ENCODE peak calls at places on chromosomes 4 and X, in nine cellular contexts. W is dorsolateral prefrontal cortex, F is psoas muscle, U is OCI-LY7, T is AG04450, I is heart right ventricle, G is mammary epithelial cell, D is stomach, C is fibroblast of lung. Z is an unnamed sample.

GRCh38 chr4:30837131-30837539 is 117.0 kb downstream of the PCDH7 start:
- DNase-seq in W (no peak), I (no peak), C (peak), T (no peak), F (no peak), U (no peak), G (no peak), D (no peak), Z (no peak)

GRCh38 chr4:40865696-40866095 is 115.9 kb downstream of the NSUN7 start:
- DNase-seq in C (peak), T (no peak), G (no peak), U (no peak), I (no peak), W (no peak), F (no peak), D (no peak), Z (no peak)

GRCh38 chr4:160129439-160129838 is 1026.6 kb downstream of the RAPGEF2 start:
- DNase-seq in I (no peak), F (no peak), T (no peak), D (no peak), U (no peak), G (peak), W (no peak), C (peak), Z (no peak)

GRCh38 chrX:129108936-129109335 is 414.4 kb downstream of the SMARCA1 start:
- DNase-seq in G (no peak), W (no peak), I (no peak), T (no peak), U (no peak), F (no peak), D (no peak), C (no peak), Z (no peak)

GRCh38 chr4:66956426-66956825 is 588.9 kb downstream of the CENPC start:
- DNase-seq in U (no peak), I (no peak), D (no peak), G (no peak), T (no peak), W (no peak), C (no peak), F (no peak), Z (no peak)

GRCh38 chrX:39427492-39428289 is 626.4 kb downstream of the MID1IP1 start:
- DNase-seq in T (no peak), W (no peak), G (peak), U (no peak), I (no peak), D (no peak), C (peak), F (no peak), Z (no peak)

GRCh38 chrX:8921615-8922014 is 112.3 kb downstream of the FAM9B start:
- DNase-seq in D (no peak), I (no peak), U (no peak), T (no peak), W (no peak), F (no peak), G (no peak), C (no peak), Z (no peak)

GRCh38 chr4:140052050-140052449 is 101.9 kb downstream of the MAML3 start:
- DNase-seq in C (peak), U (peak), W (peak), I (peak), G (peak), T (no peak), D (peak), F (peak), Z (no peak)

GRCh38 chrX:9352683-9353430 is 112.0 kb upstream of the TBL1X start:
- DNase-seq in G (no peak), D (peak), C (peak), W (no peak), F (no peak), U (peak), I (no peak), T (no peak), Z (no peak)

GRCh38 chrX:153703036-153703370 is 15.3 kb downstream of the SLC6A8 start:
- DNase-seq in F (peak), D (peak), G (no peak), U (no peak), C (peak), I (no peak), T (peak), W (no peak), Z (no peak)

GRCh38 chr4:128354205-128354821 is 66.7 kb upstream of the PGRMC2 start:
- DNase-seq in T (peak), D (peak), W (no peak), U (no peak), I (peak), F (no peak), G (peak), C (peak), Z (no peak)

GRCh38 chrX:121642415-121642814 is 595.0 kb downstream of the GLUD2 start:
- DNase-seq in T (no peak), U (no peak), C (peak), W (no peak), G (peak), F (no peak), D (no peak), I (no peak), Z (no peak)

GRCh38 chr4:111562811-111563210 is 582.4 kb upstream of the FAM241A start:
- DNase-seq in D (no peak), I (no peak), F (no peak), T (peak), W (no peak), C (peak), U (no peak), G (peak), Z (no peak)

GRCh38 chr4:144355809-144356757 is 215.6 kb upstream of the GYPA start:
- DNase-seq in I (no peak), T (peak), G (peak), D (no peak), W (no peak), U (peak), F (no peak), C (peak), Z (no peak)

GRCh38 chr4:177308125-177308524 is 1.5 kb upstream of the NEIL3 start:
- DNase-seq in C (peak), W (no peak), I (no peak), U (no peak), G (peak), D (no peak), T (no peak), F (no peak), Z (no peak)

GRCh38 chr4:140252144-140252741 is 98.3 kb upstream of the MAML3 start:
- DNase-seq in G (no peak), I (no peak), C (no peak), W (no peak), U (peak), T (no peak), D (peak), F (peak), Z (no peak)

GRCh38 chrX:9204560-9204959 is 170.6 kb upstream of the FAM9B start:
- DNase-seq in U (no peak), D (no peak), T (no peak), I (no peak), C (no peak), G (no peak), F (no peak), W (no peak), Z (no peak)

GRCh38 chrX:26100421-26100920 is 37.7 kb upstream of the MAGEB18 start:
- DNase-seq in G (no peak), F (no peak), W (no peak), I (no peak), C (no peak), U (no peak), D (no peak), T (no peak), Z (no peak)
- H3K27ac ChIP-seq in G (no peak), F (no peak), W (no peak), I (no peak), C (no peak), U (no peak), D (no peak), T (no peak), Z (no peak)

DNA sequence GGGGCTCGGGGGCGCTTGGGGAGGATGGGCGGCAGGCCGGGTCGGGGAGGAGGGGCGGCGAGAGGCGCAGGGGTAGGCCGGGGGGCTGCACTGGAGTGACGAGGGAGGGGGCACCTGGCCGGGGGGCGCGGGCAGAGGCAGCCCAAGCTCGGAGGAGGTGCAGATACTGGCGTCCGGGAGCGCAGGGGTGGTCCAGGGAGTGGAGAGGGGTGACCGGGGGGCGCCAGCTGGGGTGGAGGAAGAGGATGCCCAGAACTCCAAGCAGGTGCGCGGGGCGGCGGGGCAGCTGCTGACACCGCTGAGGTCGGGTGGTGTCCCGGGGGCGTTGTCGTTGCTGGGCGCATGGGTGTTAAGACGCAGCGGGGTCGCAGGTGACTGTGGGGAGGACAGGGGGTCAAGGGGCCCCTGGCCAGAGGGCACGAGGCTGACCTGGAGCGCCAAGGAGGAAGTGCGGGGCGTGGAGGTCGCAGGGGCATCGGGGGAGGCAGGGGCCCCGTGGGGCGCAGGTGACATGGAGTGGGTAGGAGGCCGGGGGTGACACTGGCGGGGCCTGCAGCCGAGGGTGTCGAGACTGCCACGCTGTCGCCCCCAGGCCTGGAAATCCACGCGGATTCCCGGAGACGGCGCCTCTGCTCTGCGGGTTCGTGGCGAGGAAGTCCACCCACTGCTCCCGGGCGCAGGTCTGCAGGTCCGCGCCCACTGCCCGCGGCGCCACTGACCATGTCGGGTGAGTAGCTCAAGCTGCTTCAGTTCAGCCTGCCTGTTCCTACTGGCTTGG is 928 bp downstream of the GYG2 start:
- DNase-seq in T (no peak), D (no peak), C (no peak), U (no peak), W (no peak), G (no peak), I (no peak), F (no peak), Z (no peak)
- H3K4me3 ChIP-seq in T (peak), D (peak), C (no peak), U (no peak), W (peak), G (no peak), I (no peak), F (no peak), Z (peak)

DNA sequence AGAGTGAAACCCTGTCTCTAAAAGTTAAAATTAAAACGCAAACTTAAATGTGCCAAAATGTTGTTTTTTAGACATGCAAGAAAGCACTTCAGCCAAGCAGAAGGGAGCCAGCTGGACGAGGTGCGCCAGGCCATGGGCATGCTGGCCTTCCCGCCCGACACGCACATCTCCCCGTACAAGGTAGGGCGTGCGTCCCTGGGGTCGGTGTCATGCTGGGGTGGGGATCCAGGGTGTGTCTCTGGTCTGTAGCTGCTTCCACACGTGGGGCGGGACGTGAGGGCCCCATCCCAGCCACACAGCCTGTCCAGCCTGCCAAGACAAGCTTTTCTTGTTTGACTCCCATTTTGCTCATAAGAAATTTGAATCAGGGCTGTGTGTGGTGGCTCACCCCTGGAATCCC is 14.3 kb upstream of the UVSSA start:
- DNase-seq in W (no peak), C (no peak), I (no peak), G (no peak), D (no peak), F (no peak), U (no peak), T (no peak), Z (no peak)
- H3K27ac ChIP-seq in W (no peak), C (no peak), I (no peak), G (no peak), D (peak), F (no peak), U (no peak), T (no peak), Z (no peak)

GRCh38 chrX:74422029-74422352 is 698 bp downstream of the SLC16A2 start:
- DNase-seq in D (no peak), G (no peak), T (no peak), C (no peak), W (no peak), F (no peak), U (no peak), I (no peak), Z (no peak)
- H3K4me3 ChIP-seq in D (peak), G (peak), T (peak), C (peak), W (peak), F (peak), U (no peak), I (peak), Z (peak)

Z was measured in coronary artery.